ENCODE peak calls at places on chromosome 20, in eight cellular contexts. A is stimulated activated CD8-positive, alpha-beta memory T cell treated with anti-CD3 and anti-CD28 coated beads, Interleukin-7, amount 100 ng/mL, for 48 hours; T is esophagus squamous epithelium; S is Daoy; X is naive thymus-derived CD8-positive, alpha-beta T cell; K is endothelial cell; R is upper lobe of right lung; L is astrocyte of the cerebellum. P is an unnamed sample.

GRCh38 chr20:57109151-57109953 is 157.1 kb downstream of the BMP7 start:
- DNase-seq in A (no peak), T (no peak), S (no peak), X (no peak), K (no peak), R (no peak), L (no peak), P (no peak)

GRCh38 chr20:51275816-51276215 is 252.9 kb upstream of the KCNG1 start:
- DNase-seq in A (no peak), T (no peak), S (peak; percentile 71), X (no peak), K (no peak), R (no peak), L (no peak), P (no peak)

GRCh38 chr20:35661908-35662307 is 2.8 kb downstream of the CPNE1 start:
- DNase-seq in A (no peak), T (no peak), S (no peak), X (no peak), K (no peak), R (no peak), L (no peak), P (no peak)

GRCh38 chr20:11376998-11377397 is 540.7 kb upstream of the BTBD3 start:
- DNase-seq in A (no peak), T (no peak), S (peak; percentile 65), X (no peak), K (no peak), R (no peak), L (peak; percentile 74), P (no peak)

GRCh38 chr20:2137552-2138201 is 36.0 kb downstream of the STK35 start:
- DNase-seq in A (no peak), T (no peak), S (peak; percentile 77), X (no peak), K (no peak), R (no peak), L (no peak), P (no peak)

GRCh38 chr20:43844778-43845614 is 69.7 kb upstream of the TOX2 start:
- DNase-seq in A (no peak), T (no peak), S (peak; percentile 95), X (no peak), K (no peak), R (no peak), L (peak; percentile 94), P (no peak)

GRCh38 chr20:36305602-36306556 is at the start of gene DLGAP4:
- DNase-seq in A (no peak), T (no peak), S (no peak), X (no peak), K (no peak), R (peak; percentile 38), L (no peak), P (no peak)

GRCh38 chr20:18024606-18025127 is 33.0 kb downstream of the OVOL2 start:
- DNase-seq in A (no peak), T (no peak), S (no peak), X (no peak), K (no peak), R (no peak), L (no peak), P (no peak)

GRCh38 chr20:57192311-57192710 is 74.1 kb downstream of the BMP7 start:
- DNase-seq in A (no peak), T (no peak), S (no peak), X (no peak), K (no peak), R (no peak), L (no peak), P (no peak)